ENCODE peak calls at places on chromosomes 12 and 14, in four cellular contexts. Z is foreskin keratinocyte, D is right lobe of liver, K is spleen. C is an unnamed sample.
A peak's percentile ranks its signal among the peaks of the same experiment; 100 is the strongest.

GRCh38 chr12:124053855-124054254 is 80.8 kb downstream of the ZNF664 start:
- DNase-seq in K (no peak), D (no peak), Z (no peak), C (peak; percentile 41)

GRCh38 chr14:57889245-57889644 is 23.4 kb upstream of the SLC35F4 start:
- DNase-seq in K (no peak), D (no peak), Z (peak; percentile 33), C (no peak)

GRCh38 chr14:53793790-53794560 is 162.7 kb downstream of the BMP4 start:
- DNase-seq in K (no peak), Z (no peak), D (no peak), C (no peak)

GRCh38 chr12:30450226-30450625 is 245.4 kb downstream of the IPO8 start:
- DNase-seq in D (no peak), Z (peak; percentile 6), K (no peak), C (no peak)

GRCh38 chr14:67738740-67739504 is 37.2 kb downstream of the RDH12 start:
- DNase-seq in Z (peak; percentile 79), D (peak; percentile 62), K (no peak), C (no peak)

GRCh38 chr14:55582741-55583140 is 2.7 kb downstream of the KTN1 start:
- DNase-seq in D (no peak), K (no peak), Z (no peak), C (no peak)

GRCh38 chr12:122830517-122831214 is 4.6 kb upstream of the HIP1R start:
- DNase-seq in K (peak; percentile 30), Z (peak; percentile 97), D (no peak), C (no peak)

GRCh38 chr14:61510736-61511557 is 184.4 kb upstream of the HIF1A start:
- DNase-seq in D (no peak), K (no peak), Z (no peak), C (no peak)

GRCh38 chr14:51479584-51480305 is 172.0 kb upstream of the FRMD6 start:
- DNase-seq in K (no peak), D (no peak), Z (no peak), C (no peak)

GRCh38 chr14:50320279-50320678 is 8.2 kb downstream of the DMAC2L start:
- DNase-seq in Z (peak; percentile 85), K (no peak), D (no peak), C (no peak)

GRCh38 chr14:66444271-66444987 is 41.7 kb upstream of the CCDC196 start:
- DNase-seq in K (no peak), Z (no peak), D (no peak), C (no peak)

GRCh38 chr14:26835949-26836570 is 238.2 kb upstream of the NOVA1 start:
- DNase-seq in D (no peak), Z (no peak), K (no peak), C (no peak)

GRCh38 chr12:132289356-132290202 is 39.8 kb downstream of the GALNT9 start:
- DNase-seq in D (no peak), K (no peak), Z (no peak), C (no peak)

GRCh38 chr12:132288516-132289188 is 40.7 kb downstream of the GALNT9 start:
- DNase-seq in D (no peak), K (peak; percentile 46), Z (no peak), C (no peak)

GRCh38 chr12:132291402-132292175 is 37.8 kb downstream of the GALNT9 start:
- DNase-seq in Z (no peak), D (peak; percentile 44), K (no peak), C (no peak)

GRCh38 chr12:132292328-132293319 is 36.8 kb downstream of the GALNT9 start:
- DNase-seq in Z (no peak), D (peak; percentile 40), K (peak; percentile 65), C (no peak)

GRCh38 chr12:132290203-132290540 is 39.2 kb downstream of the GALNT9 start:
- DNase-seq in K (peak; percentile 61), Z (no peak), D (no peak), C (no peak)
- TF ChIP-seq CTCF in K (no peak), Z (no peak), D (no peak), C (no peak)

DNA sequence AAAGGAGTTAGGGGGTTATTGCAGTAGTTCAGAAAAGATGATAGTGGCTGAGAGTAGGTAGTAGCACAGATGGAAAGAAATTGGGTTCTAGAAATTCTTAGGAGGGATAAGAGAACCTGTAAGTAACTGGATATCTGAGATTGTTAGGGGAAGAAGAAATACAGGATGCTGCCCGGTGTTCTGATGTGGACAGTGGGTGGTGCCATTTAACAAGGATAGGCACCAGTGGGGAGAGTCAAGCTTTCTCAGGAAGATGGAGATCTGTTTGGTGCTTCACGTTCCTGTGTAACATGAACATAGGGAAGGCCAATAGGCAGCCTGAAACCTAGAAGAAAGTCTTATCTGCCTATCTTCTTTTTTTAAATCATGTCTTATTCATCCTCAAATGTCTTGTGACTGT is 245.9 kb downstream of the NPAS3 start:
- DNase-seq in K (no peak), Z (no peak), D (no peak), C (no peak)
- TF ChIP-seq CTCF in K (no peak), Z (peak; percentile 40), D (no peak), C (no peak)

DNA sequence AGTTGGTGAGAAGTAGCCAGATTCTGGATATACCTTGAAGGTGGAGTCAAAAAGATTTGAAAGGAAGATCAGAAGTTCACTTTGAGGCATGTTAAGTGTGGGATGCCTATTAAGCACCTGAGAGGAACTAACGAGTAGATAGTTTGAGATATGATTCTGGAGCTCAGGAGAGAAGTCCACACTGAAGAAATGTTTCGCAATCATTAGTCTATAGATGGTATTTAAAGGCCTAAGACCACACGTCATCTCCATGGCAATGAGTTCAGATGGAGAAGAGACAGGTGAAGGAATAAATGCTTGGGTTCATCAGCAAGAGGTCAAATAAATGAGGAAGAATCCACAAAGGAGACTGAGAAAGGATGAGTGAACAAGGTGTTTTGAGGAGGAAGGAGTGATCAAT is 192.9 kb upstream of the NEDD1 start:
- DNase-seq in D (no peak), K (no peak), Z (no peak), C (no peak)
- TF ChIP-seq CTCF in D (no peak), K (no peak), Z (no peak), C (no peak)

GRCh38 chr12:2099595-2099994 is 46.8 kb downstream of the CACNA1C start:
- DNase-seq in D (no peak), Z (no peak), K (no peak), C (no peak)

GRCh38 chr12:2101359-2101758 is 48.6 kb downstream of the CACNA1C start:
- DNase-seq in D (no peak), Z (no peak), K (no peak), C (no peak)

GRCh38 chr12:2097617-2098016 is 44.8 kb downstream of the CACNA1C start:
- DNase-seq in K (no peak), Z (no peak), D (no peak), C (no peak)

GRCh38 chr12:2101798-2102197 is 49.0 kb downstream of the CACNA1C start:
- DNase-seq in D (no peak), Z (no peak), K (no peak), C (no peak)

GRCh38 chr12:2098852-2099251 is 46.1 kb downstream of the CACNA1C start:
- DNase-seq in Z (no peak), D (no peak), K (no peak), C (no peak)
- TF ChIP-seq CTCF in Z (no peak), D (no peak), K (no peak), C (no peak)

GRCh38 chr14:89542768-89543419 is 125.9 kb upstream of the FOXN3 start:
- DNase-seq in D (no peak), Z (no peak), K (no peak), C (no peak)

GRCh38 chr14:89540009-89540829 is 123.2 kb upstream of the FOXN3 start:
- DNase-seq in Z (no peak), D (no peak), K (no peak), C (no peak)

GRCh38 chr14:89544636-89545301 is 127.7 kb upstream of the FOXN3 start:
- DNase-seq in Z (peak; percentile 72), K (no peak), D (no peak), C (no peak)

GRCh38 chr14:89540830-89541470 is 123.9 kb upstream of the FOXN3 start:
- DNase-seq in D (no peak), K (no peak), Z (peak; percentile 90), C (no peak)

DNA sequence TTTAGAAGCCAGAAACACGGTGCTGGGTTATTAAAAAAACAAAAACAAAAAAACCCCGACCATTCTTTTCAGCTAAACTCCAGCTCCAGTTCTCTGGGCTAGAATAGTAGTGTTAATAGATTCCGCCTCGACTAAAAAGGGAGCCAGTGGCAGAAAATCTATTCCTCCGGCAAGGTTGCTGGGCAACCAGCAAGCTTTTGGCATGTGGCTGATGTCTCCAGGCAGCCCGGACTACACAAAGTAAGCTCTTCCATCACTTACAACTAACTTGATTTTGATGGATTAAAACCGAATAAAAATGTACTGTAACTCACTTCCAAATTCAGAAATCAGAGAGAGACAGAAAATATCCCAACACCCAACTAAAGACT is 126.4 kb upstream of the FOXN3 start:
- DNase-seq in K (no peak), Z (no peak), D (no peak), C (peak; percentile 44)
- TF ChIP-seq CTCF in K (no peak), Z (no peak), D (no peak), C (no peak)

GRCh38 chr14:38210587-38211257 is 3.0 kb downstream of the SSTR1 start:
- DNase-seq in D (peak; percentile 71), Z (no peak), K (no peak), C (no peak)
- TF ChIP-seq CTCF in D (peak; percentile 16), Z (no peak), K (no peak), C (peak; percentile 34)

GRCh38 chr12:113818833-113819232 is 147.3 kb downstream of the RBM19 start:
- DNase-seq in D (no peak), K (no peak), Z (no peak), C (peak; percentile 36)
- TF ChIP-seq CTCF in D (no peak), K (no peak), Z (peak; percentile 45), C (peak; percentile 58)